ENCODE peak calls at places on chromosomes 16 and 17, in nine cellular contexts. M is activated CD8-positive, alpha-beta T cell treated with anti-CD3 and anti-CD28 coated beads for 36 hours; A is left cardiac atrium; J is stimulated activated CD4-positive, alpha-beta T cell treated with anti-CD3 and anti-CD28 coated beads, Interleukin-4, amount 100 ng/mL, for 24 hours; W is myocyte; R is GM12865; T is amniotic stem cell; L is foreskin fibroblast; C is MCF 10A. O is an unnamed sample.

GRCh38 chr17:16086957-16087356 is 87.3 kb downstream of the TTC19 start:
- DNase-seq in M (peak; percentile 30), A (no peak), J (no peak), W (no peak), R (no peak), T (no peak), L (no peak), C (no peak), O (no peak)

GRCh38 chr17:57739402-57740224 is 5.5 kb downstream of the CCDC182 start:
- DNase-seq in M (peak; percentile 18), A (no peak), J (no peak), W (peak; percentile 89), R (peak; percentile 52), T (no peak), L (peak; percentile 19), C (peak; percentile 59), O (no peak)

GRCh38 chr17:65664296-65664695 is 102.8 kb upstream of the AXIN2 start:
- DNase-seq in M (no peak), A (no peak), J (no peak), W (no peak), R (no peak), T (no peak), L (peak; percentile 87), C (peak; percentile 34), O (no peak)

GRCh38 chr17:9268546-9268945 is 247.2 kb downstream of the NTN1 start:
- DNase-seq in M (no peak), A (no peak), J (no peak), W (peak; percentile 66), R (no peak), T (no peak), L (peak; percentile 31), C (no peak), O (no peak)

GRCh38 chr16:67456383-67457140 is 24.4 kb downstream of the ATP6V0D1 start:
- DNase-seq in M (no peak), A (peak; percentile 75), J (no peak), W (peak; percentile 87), R (no peak), T (no peak), L (peak; percentile 73), C (peak; percentile 25), O (no peak)

GRCh38 chr17:41806685-41807445 is 4.9 kb downstream of the P3H4 start:
- DNase-seq in M (no peak), A (no peak), J (no peak), W (no peak), R (no peak), T (no peak), L (no peak), C (no peak), O (no peak)

GRCh38 chr16:81405702-81406113 is 38.9 kb upstream of the CMIP start:
- DNase-seq in M (no peak), A (no peak), J (no peak), W (peak; percentile 67), R (no peak), T (peak; percentile 41), L (peak; percentile 84), C (peak; percentile 93), O (peak; percentile 96)

GRCh38 chr17:76268015-76268749 is 3.0 kb downstream of the UBALD2 start:
- DNase-seq in M (peak; percentile 94), A (peak; percentile 86), J (peak; percentile 83), W (peak; percentile 59), R (peak; percentile 92), T (no peak), L (peak; percentile 91), C (peak; percentile 88), O (no peak)

GRCh38 chr16:68754117-68754792 is 17.2 kb downstream of the CDH1 start:
- DNase-seq in M (no peak), A (no peak), J (no peak), W (no peak), R (no peak), T (no peak), L (no peak), C (no peak), O (no peak)

GRCh38 chr16:88387941-88388627 is 5.3 kb downstream of the ZNF469 start:
- DNase-seq in M (no peak), A (no peak), J (no peak), W (peak; percentile 84), R (no peak), T (no peak), L (no peak), C (peak; percentile 21), O (no peak)

GRCh38 chr16:87684711-87685404 is 80.9 kb downstream of the KLHDC4 start:
- DNase-seq in M (no peak), A (no peak), J (no peak), W (no peak), R (no peak), T (no peak), L (no peak), C (no peak), O (no peak)

GRCh38 chr17:76872221-76872873 is 4.1 kb downstream of the MGAT5B start:
- DNase-seq in M (peak; percentile 58), A (no peak), J (no peak), W (peak; percentile 89), R (peak; percentile 8), T (peak; percentile 92), L (peak; percentile 93), C (peak; percentile 96), O (peak; percentile 77)

GRCh38 chr17:2195729-2196128 is 107.9 kb downstream of the SMG6 start:
- DNase-seq in M (peak; percentile 81), A (no peak), J (peak; percentile 77), W (peak; percentile 42), R (peak; percentile 70), T (no peak), L (peak; percentile 34), C (no peak), O (no peak)

GRCh38 chr17:48625502-48626201 is 506 bp downstream of the HOXB9 start:
- DNase-seq in M (peak; percentile 55), A (no peak), J (peak; percentile 43), W (peak; percentile 50), R (peak; percentile 51), T (no peak), L (no peak), C (peak; percentile 44), O (no peak)

GRCh38 chr17:17387017-17387416 is 83.8 kb downstream of the NT5M start:
- DNase-seq in M (no peak), A (no peak), J (no peak), W (no peak), R (no peak), T (no peak), L (no peak), C (peak; percentile 77), O (no peak)

GRCh38 chr16:28009586-28010373 is 53.7 kb downstream of the GSG1L start:
- DNase-seq in M (no peak), A (no peak), J (no peak), W (no peak), R (no peak), T (no peak), L (no peak), C (no peak), O (no peak)

GRCh38 chr16:13923703-13924298 is 3.8 kb downstream of the ERCC4 start:
- DNase-seq in M (no peak), A (no peak), J (no peak), W (peak; percentile 55), R (peak; percentile 66), T (no peak), L (peak; percentile 67), C (peak; percentile 51), O (peak; percentile 9)

GRCh38 chr16:70018254-70018653 is 67.1 kb downstream of the CLEC18A start:
- DNase-seq in M (peak; percentile 62), A (no peak), J (peak; percentile 24), W (peak; percentile 26), R (peak; percentile 15), T (no peak), L (peak; percentile 23), C (peak; percentile 6), O (no peak)

GRCh38 chr17:81235822-81236740 is 2.8 kb downstream of the TEPSIN start:
- DNase-seq in M (no peak), A (no peak), J (no peak), W (no peak), R (no peak), T (no peak), L (no peak), C (no peak), O (no peak)

GRCh38 chr17:80913928-80914821 is 77.5 kb upstream of the CHMP6 start:
- DNase-seq in M (no peak), A (no peak), J (no peak), W (no peak), R (no peak), T (no peak), L (no peak), C (no peak), O (no peak)

GRCh38 chr16:54628796-54629625 is 301.7 kb upstream of the IRX5 start:
- DNase-seq in M (no peak), A (no peak), J (no peak), W (no peak), R (no peak), T (no peak), L (no peak), C (no peak), O (no peak)

GRCh38 chr17:21201302-21201602 is 12.7 kb downstream of the TMEM11 start:
- DNase-seq in M (no peak), A (no peak), J (no peak), W (no peak), R (no peak), T (no peak), L (peak; percentile 65), C (peak; percentile 7), O (no peak)

GRCh38 chr16:35311475-35311874 is 1852.1 kb downstream of the TP53TG3F start:
- DNase-seq in M (no peak), A (no peak), J (no peak), W (no peak), R (no peak), T (no peak), L (no peak), C (no peak), O (no peak)

GRCh38 chr17:35117984-35118383 is 1.7 kb downstream of the RAD51D start:
- DNase-seq in M (peak; percentile 54), A (no peak), J (peak; percentile 40), W (peak; percentile 57), R (peak; percentile 72), T (no peak), L (peak; percentile 74), C (peak; percentile 56), O (no peak)

GRCh38 chr16:56425439-56425832 is at the start of gene AMFR:
- DNase-seq in M (peak; percentile 61), A (peak; percentile 77), J (peak; percentile 58), W (peak; percentile 86), R (peak; percentile 92), T (peak; percentile 72), L (peak; percentile 96), C (peak; percentile 76), O (peak; percentile 14)

GRCh38 chr17:6479626-6480324 is 35.5 kb downstream of the PIMREG start:
- DNase-seq in M (no peak), A (no peak), J (no peak), W (no peak), R (no peak), T (no peak), L (peak; percentile 32), C (no peak), O (no peak)

GRCh38 chr17:55495239-55495638 is 16.0 kb downstream of the SMIM36 start:
- DNase-seq in M (no peak), A (no peak), J (no peak), W (no peak), R (no peak), T (no peak), L (peak; percentile 6), C (no peak), O (no peak)